ENCODE peak calls at places on chromosomes 6 and 20, in seven cellular contexts. T is SK-N-SH, G is H1, I is GM12878, W is K562, Q is HepG2, Z is GM12892. E is an unnamed sample.

GRCh38 chr6:21277601-21278043 is 315.9 kb upstream of the SOX4 start:
- DNase-seq in T (no peak), G (peak; percentile 34), I (no peak), W (no peak), Q (no peak), Z (no peak), E (no peak)

GRCh38 chr20:57735831-57736737 is 26.3 kb upstream of the PMEPA1 start:
- DNase-seq in T (no peak), G (no peak), I (no peak), W (no peak), Q (no peak), Z (no peak), E (no peak)

GRCh38 chr6:31510007-31510406 is 12.1 kb downstream of the MICB start:
- DNase-seq in T (no peak), G (no peak), I (no peak), W (no peak), Q (no peak), Z (no peak), E (no peak)

GRCh38 chr6:72620866-72621242 is 1.0 kb upstream of the KCNQ5 start:
- DNase-seq in T (peak; percentile 12), G (no peak), I (no peak), W (no peak), Q (no peak), Z (no peak), E (no peak)

GRCh38 chr6:53492860-53493634 is 51.9 kb downstream of the GCLC start:
- DNase-seq in T (peak; percentile 30), G (no peak), I (no peak), W (peak; percentile 63), Q (peak; percentile 59), Z (no peak), E (no peak)

GRCh38 chr6:81995548-81996289 is 243.2 kb upstream of the TENT5A start:
- DNase-seq in T (no peak), G (no peak), I (no peak), W (no peak), Q (no peak), Z (no peak), E (no peak)

GRCh38 chr6:52720301-52720700 is 43.0 kb downstream of the GSTA2 start:
- DNase-seq in T (no peak), G (no peak), I (no peak), W (no peak), Q (no peak), Z (no peak), E (no peak)

GRCh38 chr6:56199956-56200355 is 47.4 kb downstream of the COL21A1 start:
- DNase-seq in T (no peak), G (no peak), I (no peak), W (no peak), Q (no peak), Z (no peak), E (no peak)

GRCh38 chr6:149750136-149750609 is 632 bp downstream of the PCMT1 start:
- DNase-seq in T (peak; percentile 77), G (peak; percentile 60), I (no peak), W (peak; percentile 92), Q (peak; percentile 80), Z (peak; percentile 34), E (peak; percentile 40)

GRCh38 chr6:158655569-158656450 is 6.0 kb downstream of the SYTL3 start:
- DNase-seq in T (no peak), G (no peak), I (no peak), W (no peak), Q (no peak), Z (no peak), E (no peak)

GRCh38 chr20:4060054-4060795 is 44.9 kb upstream of the RNF24 start:
- DNase-seq in T (no peak), G (no peak), I (peak; percentile 40), W (no peak), Q (no peak), Z (no peak), E (no peak)

GRCh38 chr20:34538671-34539123 is 19.8 kb upstream of the MAP1LC3A start:
- DNase-seq in T (peak; percentile 77), G (no peak), I (no peak), W (peak; percentile 69), Q (peak; percentile 61), Z (no peak), E (peak; percentile 44)

GRCh38 chr6:169289671-169290408 is 36.2 kb upstream of the THBS2 start:
- DNase-seq in T (no peak), G (no peak), I (no peak), W (no peak), Q (no peak), Z (no peak), E (no peak)

GRCh38 chr20:37947943-37948342 is 45.0 kb downstream of the VSTM2L start:
- DNase-seq in T (no peak), G (no peak), I (no peak), W (no peak), Q (no peak), Z (no peak), E (no peak)

GRCh38 chr6:31815025-31815838 is at the start of the genes HSPA1A and HSPA1L:
- DNase-seq in T (peak; percentile 94), G (peak; percentile 93), I (no peak), W (peak; percentile 100), Q (peak; percentile 95), Z (peak; percentile 57), E (peak; percentile 47)

GRCh38 chr6:151044465-151045441 is 179.3 kb downstream of the MTHFD1L start:
- DNase-seq in T (peak; percentile 38), G (no peak), I (no peak), W (no peak), Q (peak; percentile 93), Z (no peak), E (peak; percentile 19)

GRCh38 chr20:46581386-46581785 is 30.9 kb upstream of the OCSTAMP start:
- DNase-seq in T (no peak), G (no peak), I (no peak), W (no peak), Q (no peak), Z (no peak), E (no peak)

GRCh38 chr20:24629668-24630067 is 160.2 kb downstream of the SYNDIG1 start:
- DNase-seq in T (peak; percentile 90), G (no peak), I (no peak), W (no peak), Q (no peak), Z (no peak), E (no peak)

GRCh38 chr6:3798211-3798909 is 46.8 kb upstream of the PXDC1 start:
- DNase-seq in T (no peak), G (no peak), I (no peak), W (no peak), Q (no peak), Z (no peak), E (no peak)

GRCh38 chr6:136544326-136544725 is 5.9 kb downstream of the MAP7 start:
- DNase-seq in T (no peak), G (no peak), I (no peak), W (no peak), Q (no peak), Z (no peak), E (no peak)

GRCh38 chr6:159043236-159043635 is 1.6 kb downstream of the TAGAP start:
- DNase-seq in T (no peak), G (no peak), I (no peak), W (no peak), Q (no peak), Z (no peak), E (no peak)

GRCh38 chr6:136090929-136091328 is 159.2 kb downstream of the MTFR2 start:
- DNase-seq in T (no peak), G (no peak), I (no peak), W (no peak), Q (peak; percentile 46), Z (no peak), E (no peak)

GRCh38 chr6:28948782-28949486 is 25.1 kb upstream of the TRIM27 start:
- DNase-seq in T (no peak), G (no peak), I (no peak), W (no peak), Q (peak; percentile 66), Z (no peak), E (no peak)
- TF ChIP-seq TAF1 in T (no peak), G (no peak), I (no peak), W (no peak), Q (no peak), Z (no peak), E (no peak)

GRCh38 chr6:44486002-44486421 is 98.5 kb downstream of the CDC5L start:
- DNase-seq in T (no peak), G (no peak), I (no peak), W (no peak), Q (no peak), Z (no peak), E (no peak)
- TF ChIP-seq TAF1 in T (no peak), G (no peak), I (no peak), W (no peak), Q (no peak), Z (no peak), E (no peak)

GRCh38 chr6:131740161-131740560 is 29.3 kb upstream of the CTAGE9 start:
- DNase-seq in T (no peak), G (no peak), I (no peak), W (no peak), Q (no peak), Z (no peak), E (no peak)
- TF ChIP-seq TAF1 in T (no peak), G (no peak), I (no peak), W (no peak), Q (no peak), Z (no peak), E (no peak)

GRCh38 chr6:116974942-116975341 is 97.9 kb downstream of the RFX6 start:
- DNase-seq in T (no peak), G (no peak), I (no peak), W (no peak), Q (no peak), Z (no peak), E (no peak)

GRCh38 chr6:116971959-116972358 is 94.9 kb downstream of the RFX6 start:
- DNase-seq in T (peak; percentile 15), G (no peak), I (no peak), W (peak; percentile 59), Q (peak; percentile 68), Z (no peak), E (no peak)

GRCh38 chr6:116975600-116975999 is 98.6 kb downstream of the RFX6 start:
- DNase-seq in T (no peak), G (no peak), I (no peak), W (no peak), Q (no peak), Z (no peak), E (no peak)

GRCh38 chr6:116974526-116974925 is 97.5 kb downstream of the RFX6 start:
- DNase-seq in T (no peak), G (no peak), I (no peak), W (no peak), Q (no peak), Z (no peak), E (no peak)

DNA sequence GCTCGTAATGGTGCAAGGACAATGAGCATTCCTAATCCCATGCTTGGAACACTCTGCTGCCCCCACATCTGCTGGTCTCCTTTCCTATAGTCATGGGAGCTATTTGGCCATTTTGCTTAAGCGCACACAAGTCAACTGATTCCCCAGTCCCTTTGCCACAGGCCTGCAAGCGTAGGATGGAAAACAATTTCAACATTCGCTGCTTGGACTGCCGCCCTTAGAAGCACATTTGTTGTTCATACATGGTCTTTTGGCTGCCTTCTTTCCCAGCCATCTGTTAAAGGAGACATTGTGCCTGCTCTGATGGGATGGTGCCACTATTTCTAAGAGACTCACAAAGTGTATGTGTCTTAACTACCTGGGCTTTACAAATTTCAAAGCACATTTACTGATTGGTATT is 97.0 kb downstream of the RFX6 start:
- DNase-seq in T (no peak), G (no peak), I (no peak), W (no peak), Q (no peak), Z (no peak), E (no peak)
- TF ChIP-seq TAF1 in T (no peak), G (no peak), I (no peak), W (no peak), Q (no peak), Z (no peak), E (no peak)

GRCh38 chr6:64230530-64230929 is 594.9 kb downstream of the PHF3 start:
- DNase-seq in T (peak; percentile 1), G (no peak), I (no peak), W (no peak), Q (no peak), Z (no peak), E (no peak)
- TF ChIP-seq TAF1 in T (no peak), G (no peak), I (no peak), W (no peak), Q (no peak), Z (no peak), E (no peak)

E was measured in GM12891.